ENCODE peak calls at places on chromosome 19, in seven cellular contexts. O is brain microvascular endothelial cell; K is endothelial cell; T is suprapubic skin; P is transverse colon; D is A549; Y is activated CD8-positive, alpha-beta T cell treated with anti-CD3 and anti-CD28 coated beads for 36 hours. S is an unnamed sample.

GRCh38 chr19:38875656-38876345 is 2.3 kb downstream of the RINL start:
- DNase-seq in O (no peak), K (no peak), T (no peak), P (no peak), D (no peak), Y (peak), S (no peak)

GRCh38 chr19:50889638-50890037 is 16.4 kb downstream of the KLK2 start:
- DNase-seq in O (no peak), K (no peak), T (no peak), P (no peak), D (no peak), Y (no peak), S (no peak)

GRCh38 chr19:13089139-13089856 is 13.4 kb downstream of the LYL1 start:
- DNase-seq in O (no peak), K (no peak), T (no peak), P (no peak), D (peak), Y (peak), S (no peak)

GRCh38 chr19:9565900-9566705 is 18.2 kb downstream of the ZNF121 start:
- DNase-seq in O (peak), K (no peak), T (no peak), P (no peak), D (no peak), Y (no peak), S (no peak)

GRCh38 chr19:8697671-8698432 is 743 bp downstream of the ACTL9 start:
- DNase-seq in O (no peak), K (no peak), T (no peak), P (no peak), D (no peak), Y (peak), S (no peak)

GRCh38 chr19:30909216-30909615 is 440.0 kb downstream of the TSHZ3 start:
- DNase-seq in O (no peak), K (no peak), T (no peak), P (no peak), D (no peak), Y (no peak), S (no peak)

GRCh38 chr19:4676955-4677731 is 7.0 kb upstream of the MYDGF start:
- DNase-seq in O (peak), K (peak), T (no peak), P (peak), D (no peak), Y (peak), S (no peak)

GRCh38 chr19:8655340-8655709 is 24.9 kb downstream of the NFILZ start:
- DNase-seq in O (no peak), K (no peak), T (no peak), P (no peak), D (no peak), Y (peak), S (peak)

GRCh38 chr19:16227837-16228636 is 30.3 kb downstream of the AP1M1 start:
- DNase-seq in O (no peak), K (no peak), T (no peak), P (no peak), D (no peak), Y (no peak), S (no peak)

GRCh38 chr19:2888739-2889224 is 11.9 kb upstream of the ZNF57 start:
- DNase-seq in O (no peak), K (no peak), T (no peak), P (peak), D (no peak), Y (peak), S (peak)

GRCh38 chr19:15402411-15403150 is 16.2 kb downstream of the AKAP8L start:
- DNase-seq in O (no peak), K (no peak), T (no peak), P (no peak), D (no peak), Y (no peak), S (no peak)

GRCh38 chr19:1049841-1050240 is 9.9 kb downstream of the ABCA7 start:
- DNase-seq in O (no peak), K (no peak), T (no peak), P (no peak), D (no peak), Y (no peak), S (no peak)
- TF ChIP-seq CTCF in O (no peak), K (no peak), T (no peak), P (no peak), D (no peak), Y (no peak), S (no peak)

GRCh38 chr19:56071151-56071550 is 49.9 kb downstream of the ZNF787 start:
- DNase-seq in O (no peak), K (peak), T (no peak), P (no peak), D (no peak), Y (peak), S (no peak)
- TF ChIP-seq CTCF in O (peak), K (peak), T (no peak), P (no peak), D (peak), Y (no peak), S (peak)

DNA sequence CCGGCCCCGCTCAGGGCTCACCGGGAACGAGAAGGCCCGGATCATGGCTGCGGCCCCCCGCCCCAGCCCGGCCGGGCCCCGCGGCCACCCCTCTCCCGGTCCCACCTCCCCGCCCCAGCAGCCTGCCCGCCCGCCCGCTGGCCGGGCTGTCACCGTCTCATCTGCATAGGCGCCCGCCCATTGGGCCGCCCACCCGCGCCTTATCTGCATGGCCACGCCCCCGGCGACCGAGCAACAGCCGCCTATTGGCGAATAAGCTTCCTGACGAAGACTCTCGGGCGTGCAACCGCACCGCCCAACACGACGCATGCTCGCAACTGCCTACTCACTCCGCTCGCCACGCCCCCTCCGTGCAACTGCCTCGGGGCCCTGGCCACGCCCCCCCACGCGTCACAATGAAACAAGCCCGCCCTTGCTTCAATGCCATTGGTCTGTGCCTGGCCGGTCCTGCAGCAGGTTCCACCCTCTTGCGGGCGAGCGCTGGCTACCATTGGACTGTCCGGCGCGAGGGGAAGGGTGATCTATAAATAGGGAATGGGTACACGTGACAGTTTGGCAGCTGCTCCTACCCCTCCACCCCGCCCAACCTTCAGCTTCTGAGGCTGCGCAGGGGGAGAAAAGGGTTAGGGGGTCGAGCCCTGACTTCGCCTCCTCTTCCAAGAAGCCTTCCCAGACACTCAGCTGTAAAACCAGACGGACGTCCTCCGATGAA is at the start of gene DACT3:
- DNase-seq in O (peak), K (peak), T (peak), P (peak), D (peak), Y (peak), S (peak)
- TF ChIP-seq CTCF in O (no peak), K (no peak), T (no peak), P (no peak), D (no peak), Y (no peak), S (no peak)

DNA sequence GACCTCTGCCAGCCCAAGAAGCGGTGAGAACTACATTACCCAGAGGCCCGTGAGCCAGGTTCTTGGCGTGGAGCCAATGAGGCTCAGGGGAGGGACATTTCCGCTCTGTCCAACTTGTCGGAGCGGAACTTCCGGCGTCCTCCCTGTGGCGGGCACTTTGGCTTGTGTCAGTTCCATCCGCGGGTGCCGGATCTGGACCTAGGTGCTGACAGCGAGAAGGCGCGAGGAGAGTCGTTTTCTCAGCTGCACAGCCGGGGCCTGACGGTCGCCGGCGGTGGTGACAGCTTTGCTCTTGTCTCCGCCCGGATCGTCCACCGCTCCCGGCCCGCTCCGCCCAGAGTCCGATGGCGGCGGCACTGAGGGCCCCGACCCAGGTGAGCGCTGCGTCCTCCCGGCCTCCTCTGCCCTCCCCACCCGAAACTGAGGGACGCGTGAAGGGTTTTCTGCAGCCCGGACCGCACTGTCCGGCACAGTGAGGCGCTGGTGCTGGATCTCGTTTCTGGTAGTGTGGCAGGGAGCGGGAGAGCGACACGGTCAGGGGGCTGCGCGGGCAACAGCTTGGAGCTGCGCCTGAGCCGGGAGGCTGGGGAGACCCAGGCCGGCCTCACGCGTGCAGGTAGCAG is at the start of gene ZNF530:
- DNase-seq in O (peak), K (peak), T (peak), P (peak), D (peak), Y (peak), S (peak)
- TF ChIP-seq CTCF in O (peak), K (no peak), T (no peak), P (no peak), D (no peak), Y (no peak), S (no peak)

DNA sequence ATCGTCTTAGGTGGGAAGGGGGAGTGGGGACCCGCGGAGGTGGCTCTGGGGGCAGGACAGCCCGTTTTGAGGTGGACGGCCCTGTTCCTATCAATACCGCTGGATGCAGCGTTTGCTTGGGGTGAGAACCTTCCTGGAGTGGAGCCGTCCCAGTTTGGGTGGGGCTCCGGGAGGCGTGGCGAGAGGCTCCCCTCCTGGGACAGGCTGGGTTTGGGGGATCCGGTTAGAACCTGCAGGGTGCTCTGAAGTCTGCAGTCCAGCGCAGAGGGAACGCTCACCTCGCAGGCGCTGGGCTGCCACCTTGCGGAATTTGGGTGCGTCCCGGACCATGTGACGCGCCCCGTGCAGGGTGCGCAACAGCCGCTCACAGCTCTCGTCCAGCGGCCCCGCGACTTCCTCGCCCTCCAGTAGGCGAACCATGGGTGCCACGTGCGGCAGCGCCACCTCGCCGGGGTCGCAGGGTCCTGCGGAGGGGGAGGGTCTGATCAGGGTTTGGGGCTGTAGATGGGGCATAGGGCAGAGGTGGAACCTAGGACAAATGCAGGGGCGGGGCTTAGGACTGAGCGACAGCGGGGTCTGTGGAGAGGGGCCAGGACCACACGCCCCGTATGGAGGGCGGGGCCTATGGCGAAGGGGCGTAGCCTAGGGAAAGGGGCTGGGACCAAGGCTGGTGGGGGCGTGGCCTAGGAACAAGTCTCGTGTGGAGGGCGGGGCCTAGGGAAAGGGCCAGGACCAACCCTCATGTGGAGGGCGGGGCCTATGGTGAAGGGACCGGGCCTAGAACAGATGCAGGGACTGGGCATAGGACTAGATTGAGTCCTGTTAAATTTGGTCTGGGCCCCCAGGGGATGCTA is 13.8 kb downstream of the SH2D3A start:
- DNase-seq in O (peak), K (peak), T (peak), P (peak), D (peak), Y (peak), S (peak)
- TF ChIP-seq CTCF in O (peak), K (no peak), T (peak), P (peak), D (no peak), Y (no peak), S (peak)

GRCh38 chr19:10871711-10872550 is 578 bp downstream of the CARM1 start:
- DNase-seq in O (no peak), K (peak), T (no peak), P (peak), D (no peak), Y (peak), S (no peak)
- TF ChIP-seq CTCF in O (peak), K (peak), T (no peak), P (peak), D (no peak), Y (peak), S (no peak)

DNA sequence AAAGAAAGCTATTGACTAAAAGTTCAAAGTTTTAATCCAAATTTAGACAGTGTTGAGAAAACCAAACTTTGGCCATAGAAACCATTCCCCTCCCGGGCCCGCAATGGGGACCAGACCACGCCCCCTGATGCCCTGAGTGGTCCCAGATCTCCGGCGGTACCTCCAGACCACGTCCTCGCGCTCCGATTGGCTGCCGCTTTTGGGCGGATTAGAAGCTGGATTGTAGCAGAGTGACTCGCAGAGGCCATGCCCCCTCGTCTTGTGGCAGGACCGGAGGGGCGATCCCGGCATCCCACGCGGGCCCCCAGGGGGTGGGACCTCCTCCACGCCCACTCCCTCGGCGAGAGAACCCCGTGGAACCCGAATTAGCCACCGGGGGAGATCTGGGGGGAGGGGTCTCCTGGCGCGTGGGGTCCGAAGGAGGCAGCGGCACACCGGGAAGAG is 812 bp upstream of the HSD17B14 start:
- DNase-seq in O (peak), K (peak), T (peak), P (peak), D (peak), Y (peak), S (peak)
- TF ChIP-seq CTCF in O (no peak), K (no peak), T (no peak), P (no peak), D (no peak), Y (no peak), S (no peak)

S was measured in CD14-positive monocyte.